ENCODE peak calls at places on chromosomes 12 and 14, in ten cellular contexts. K is neural progenitor cell, I is H7, O is cardiac muscle cell, A is testis, J is transverse colon, S is spleen, P is upper lobe of right lung, N is NT2/D1, Z is colonic mucosa. B is an unnamed sample.

GRCh38 chr14:59116984-59117415 is 71.5 kb upstream of the DAAM1 start:
- DNase-seq in K (no peak), I (no peak), O (no peak), A (no peak), J (no peak), S (no peak), P (no peak), N (no peak), Z (peak; percentile 55), B (no peak)

GRCh38 chr14:61120576-61120975 is 139.5 kb downstream of the SLC38A6 start:
- DNase-seq in K (no peak), I (no peak), O (no peak), A (no peak), J (no peak), S (no peak), P (no peak), N (no peak), Z (no peak), B (no peak)

GRCh38 chr12:19886805-19887105 is 447.5 kb downstream of the AEBP2 start:
- DNase-seq in K (no peak), I (no peak), O (no peak), A (no peak), J (no peak), S (no peak), P (no peak), N (no peak), Z (no peak), B (no peak)

GRCh38 chr14:63375772-63376171 is 57.0 kb upstream of the GPHB5 start:
- DNase-seq in K (no peak), I (no peak), O (no peak), A (no peak), J (no peak), S (no peak), P (no peak), N (no peak), Z (no peak), B (no peak)

GRCh38 chr12:15584366-15585041 is 204.7 kb downstream of the EPS8 start:
- DNase-seq in K (peak; percentile 50), I (no peak), O (peak; percentile 64), A (peak; percentile 52), J (no peak), S (no peak), P (no peak), N (peak; percentile 86), Z (peak; percentile 53), B (no peak)

GRCh38 chr14:104281768-104282301 is 143.4 kb downstream of the KIF26A start:
- DNase-seq in K (no peak), I (peak; percentile 32), O (no peak), A (no peak), J (peak; percentile 51), S (peak; percentile 66), P (peak; percentile 54), N (no peak), Z (peak; percentile 66), B (no peak)

GRCh38 chr12:107134558-107134957 is 41.2 kb upstream of the CRY1 start:
- DNase-seq in K (peak; percentile 40), I (peak; percentile 63), O (no peak), A (peak; percentile 27), J (no peak), S (no peak), P (no peak), N (no peak), Z (no peak), B (no peak)

GRCh38 chr12:113056631-113057488 is at the start of gene DTX1:
- DNase-seq in K (peak; percentile 60), I (peak; percentile 89), O (peak; percentile 12), A (peak; percentile 58), J (no peak), S (peak; percentile 89), P (peak; percentile 66), N (peak; percentile 13), Z (no peak), B (no peak)

GRCh38 chr14:32379447-32379846 is 50.3 kb downstream of the AKAP6 start:
- DNase-seq in K (no peak), I (no peak), O (no peak), A (no peak), J (no peak), S (no peak), P (no peak), N (no peak), Z (no peak), B (no peak)

GRCh38 chr14:79583738-79584405 is 627.4 kb downstream of the DIO2 start:
- DNase-seq in K (no peak), I (no peak), O (no peak), A (no peak), J (no peak), S (no peak), P (no peak), N (no peak), Z (no peak), B (no peak)

GRCh38 chr12:40312982-40313576 is 88.3 kb downstream of the LRRK2 start:
- DNase-seq in K (no peak), I (no peak), O (peak; percentile 31), A (no peak), J (no peak), S (no peak), P (no peak), N (no peak), Z (no peak), B (no peak)

GRCh38 chr12:98639526-98639925 is 5.1 kb downstream of the IKBIP start:
- DNase-seq in K (no peak), I (no peak), O (no peak), A (no peak), J (no peak), S (no peak), P (no peak), N (no peak), Z (no peak), B (no peak)

GRCh38 chr12:122096591-122097149 is 18.1 kb downstream of the MLXIP start:
- DNase-seq in K (no peak), I (no peak), O (no peak), A (no peak), J (peak; percentile 17), S (no peak), P (no peak), N (no peak), Z (peak; percentile 37), B (peak; percentile 50)

GRCh38 chr14:61420326-61420725 is 98.9 kb downstream of the PRKCH start:
- DNase-seq in K (no peak), I (peak; percentile 10), O (no peak), A (no peak), J (no peak), S (no peak), P (no peak), N (no peak), Z (no peak), B (no peak)

GRCh38 chr14:90717916-90718315 is 98.3 kb downstream of the TTC7B start:
- DNase-seq in K (no peak), I (no peak), O (no peak), A (no peak), J (no peak), S (no peak), P (no peak), N (no peak), Z (no peak), B (no peak)

GRCh38 chr12:131378861-131379665 is 331.8 kb upstream of the SFSWAP start:
- DNase-seq in K (no peak), I (peak; percentile 58), O (no peak), A (peak; percentile 12), J (no peak), S (no peak), P (peak; percentile 61), N (no peak), Z (no peak), B (no peak)

GRCh38 chr14:55180006-55180405 is 11.4 kb downstream of the DLGAP5 start:
- DNase-seq in K (no peak), I (no peak), O (no peak), A (no peak), J (no peak), S (no peak), P (no peak), N (no peak), Z (no peak), B (no peak)

GRCh38 chr14:20383032-20383431 is 30.3 kb downstream of the TEP1 start:
- DNase-seq in K (no peak), I (no peak), O (no peak), A (no peak), J (no peak), S (no peak), P (no peak), N (no peak), Z (no peak), B (no peak)

GRCh38 chr14:94421316-94421715 is 31.3 kb downstream of the SERPINA11 start:
- DNase-seq in K (no peak), I (no peak), O (no peak), A (no peak), J (no peak), S (no peak), P (no peak), N (no peak), Z (no peak), B (no peak)
- H3K36me3 ChIP-seq in K (no peaks in the 10 kb centered on the region), I (no peaks in the 10 kb centered on the region), O (no peaks in the 10 kb centered on the region), A (no peaks in the 10 kb centered on the region), J (no peaks in the 10 kb centered on the region), S (no peaks in the 10 kb centered on the region), P (no peaks in the 10 kb centered on the region), N (no peaks in the 10 kb centered on the region), Z (no peaks in the 10 kb centered on the region), B (no peaks in the 10 kb centered on the region)

GRCh38 chr12:33589609-33590114 is 150.0 kb upstream of the SYT10 start:
- DNase-seq in K (peak; percentile 9), I (no peak), O (no peak), A (no peak), J (no peak), S (no peak), P (no peak), N (peak; percentile 22), Z (no peak), B (no peak)
- H3K36me3 ChIP-seq in K (no peaks in the 10 kb centered on the region), I (no peaks in the 10 kb centered on the region), O (no peaks in the 10 kb centered on the region), A (no peaks in the 10 kb centered on the region), J (no peaks in the 10 kb centered on the region), S (no peaks in the 10 kb centered on the region), P (no peaks in the 10 kb centered on the region), N (no peaks in the 10 kb centered on the region), Z (no peaks in the 10 kb centered on the region), B (no peaks in the 10 kb centered on the region)

GRCh38 chr12:33988888-33989287 is 33.4 kb upstream of the ALG10 start:
- DNase-seq in K (peak; percentile 7), I (no peak), O (no peak), A (no peak), J (no peak), S (no peak), P (no peak), N (no peak), Z (no peak), B (no peak)
- H3K36me3 ChIP-seq in K (no peaks in the 10 kb centered on the region), I (no peaks in the 10 kb centered on the region), O (no peaks in the 10 kb centered on the region), A (no peaks in the 10 kb centered on the region), J (no peaks in the 10 kb centered on the region), S (no peaks in the 10 kb centered on the region), P (no peaks in the 10 kb centered on the region), N (no peaks in the 10 kb centered on the region), Z (no peaks in the 10 kb centered on the region), B (no peaks in the 10 kb centered on the region)

GRCh38 chr14:57918791-57919190 is 52.9 kb upstream of the SLC35F4 start:
- DNase-seq in K (no peak), I (no peak), O (no peak), A (no peak), J (no peak), S (no peak), P (no peak), N (no peak), Z (no peak), B (no peak)

DNA sequence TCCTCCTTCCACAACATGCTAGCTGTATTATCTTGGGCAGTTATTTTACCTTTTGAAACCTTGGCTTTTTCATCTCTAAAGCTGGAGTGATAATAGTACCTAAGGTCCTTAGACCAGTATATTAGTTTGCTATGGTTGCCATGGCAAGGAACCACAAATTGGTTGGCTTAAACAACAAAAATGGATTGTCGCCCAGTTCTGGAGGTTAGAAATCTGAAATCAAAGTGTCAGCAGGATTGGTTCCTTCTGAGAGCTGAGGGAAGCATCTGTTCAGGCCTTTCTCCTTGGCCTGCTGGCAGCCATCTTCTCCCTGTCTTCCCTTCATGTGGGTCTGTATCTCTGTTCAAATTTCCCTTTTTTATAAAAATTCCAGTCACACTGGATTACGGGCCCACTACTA is 55.5 kb upstream of the SLC35F4 start:
- DNase-seq in K (no peak), I (no peak), O (no peak), A (no peak), J (no peak), S (no peak), P (no peak), N (no peak), Z (no peak), B (no peak)
- H3K36me3 ChIP-seq in K (no peaks in the 10 kb centered on the region), I (no peaks in the 10 kb centered on the region), O (no peaks in the 10 kb centered on the region), A (no peaks in the 10 kb centered on the region), J (no peaks in the 10 kb centered on the region), S (no peaks in the 10 kb centered on the region), P (no peaks in the 10 kb centered on the region), N (no peaks in the 10 kb centered on the region), Z (no peaks in the 10 kb centered on the region), B (no peaks in the 10 kb centered on the region)